ENCODE peak calls at places on chromosomes 16 and 17, in nine cellular contexts. L is heart right ventricle; V is transverse colon; P is CD8-positive, alpha-beta T cell; B is prostate gland; Y is uterus; H is foreskin keratinocyte; T is aorta; N is mammary epithelial cell. W is an unnamed sample.

GRCh38 chr16:2912330-2913199 is 834 bp downstream of the FLYWCH1 start:
- DNase-seq in L (peak; percentile 38), V (peak; percentile 51), P (no peak), B (no peak), Y (no peak), H (peak; percentile 46), T (no peak), N (peak; percentile 44), W (no peak)

GRCh38 chr16:27330542-27330941 is 16.8 kb downstream of the IL4R start:
- DNase-seq in L (peak; percentile 42), V (peak; percentile 65), P (no peak), B (no peak), Y (peak; percentile 95), H (no peak), T (peak; percentile 89), N (peak; percentile 41), W (peak; percentile 73)

GRCh38 chr16:24935336-24935735 is 79.8 kb downstream of the ARHGAP17 start:
- DNase-seq in L (no peak), V (no peak), P (no peak), B (no peak), Y (no peak), H (no peak), T (no peak), N (no peak), W (no peak)

GRCh38 chr17:61470530-61471136 is 18.4 kb downstream of the TBX4 start:
- DNase-seq in L (no peak), V (no peak), P (no peak), B (no peak), Y (no peak), H (no peak), T (peak; percentile 34), N (no peak), W (peak; percentile 19)

GRCh38 chr17:31388770-31389672 is 2.5 kb upstream of the RAB11FIP4 start:
- DNase-seq in L (peak; percentile 32), V (no peak), P (peak; percentile 29), B (no peak), Y (no peak), H (no peak), T (no peak), N (no peak), W (no peak)

GRCh38 chr16:20203277-20203676 is 124.0 kb downstream of the GP2 start:
- DNase-seq in L (no peak), V (no peak), P (no peak), B (no peak), Y (no peak), H (no peak), T (no peak), N (no peak), W (no peak)

GRCh38 chr17:38619937-38620550 is 14.3 kb upstream of the SRCIN1 start:
- DNase-seq in L (no peak), V (no peak), P (no peak), B (no peak), Y (no peak), H (no peak), T (peak; percentile 26), N (no peak), W (no peak)

GRCh38 chr17:16314859-16315258 is 38.4 kb downstream of the CENPV start:
- DNase-seq in L (no peak), V (no peak), P (no peak), B (no peak), Y (no peak), H (no peak), T (no peak), N (no peak), W (peak; percentile 50)

GRCh38 chr16:80433617-80434016 is 107.2 kb upstream of the DYNLRB2 start:
- DNase-seq in L (no peak), V (no peak), P (no peak), B (no peak), Y (no peak), H (peak; percentile 81), T (no peak), N (peak; percentile 79), W (no peak)

GRCh38 chr16:27199747-27200146 is 3.6 kb upstream of the KDM8 start:
- DNase-seq in L (no peak), V (no peak), P (peak; percentile 11), B (no peak), Y (no peak), H (no peak), T (no peak), N (peak; percentile 42), W (no peak)

GRCh38 chr17:11583306-11583992 is 14.8 kb upstream of the DNAH9 start:
- DNase-seq in L (no peak), V (no peak), P (no peak), B (no peak), Y (no peak), H (no peak), T (no peak), N (no peak), W (no peak)

DNA sequence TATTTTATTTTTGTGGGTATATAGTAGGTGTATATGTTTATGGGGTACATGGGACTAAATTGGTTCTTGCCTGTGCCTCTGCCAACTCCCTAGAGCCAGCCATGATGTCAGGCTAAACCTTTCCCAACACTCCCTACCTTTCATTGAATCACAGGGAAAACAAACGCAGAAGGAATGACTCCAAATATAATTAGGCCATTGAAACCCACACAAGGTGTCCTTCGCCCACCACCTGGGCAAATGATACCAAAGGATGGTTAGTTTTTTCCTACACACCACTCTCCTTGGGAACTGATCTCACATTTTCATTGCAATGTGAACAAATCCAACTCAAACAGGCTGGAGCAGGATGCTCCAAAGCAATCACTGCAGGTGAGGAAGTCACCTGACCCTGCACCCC is 27.5 kb downstream of the WSB1 start:
- DNase-seq in L (no peak), V (no peak), P (no peak), B (no peak), Y (no peak), H (no peak), T (no peak), N (no peak), W (no peak)
- H3K4me1 ChIP-seq in L (peaks cover 33% of the 10 kb centered on the region), V (peaks cover 30% of the 10 kb centered on the region), P (no peaks in the 10 kb centered on the region), B (peaks cover 6% of the 10 kb centered on the region), Y (peaks cover 18% of the 10 kb centered on the region), H (no peaks in the 10 kb centered on the region), T (peaks cover 3% of the 10 kb centered on the region), N (peaks cover 14% of the 10 kb centered on the region), W (peaks cover 56% of the 10 kb centered on the region)

GRCh38 chr17:65604070-65604469 is 42.6 kb upstream of the AXIN2 start:
- DNase-seq in L (no peak), V (no peak), P (no peak), B (no peak), Y (no peak), H (no peak), T (peak; percentile 20), N (no peak), W (no peak)
- H3K4me1 ChIP-seq in L (no peaks in the 10 kb centered on the region), V (no peaks in the 10 kb centered on the region), P (no peaks in the 10 kb centered on the region), B (no peaks in the 10 kb centered on the region), Y (no peaks in the 10 kb centered on the region), H (no peaks in the 10 kb centered on the region), T (no peaks in the 10 kb centered on the region), N (no peaks in the 10 kb centered on the region), W (no peaks in the 10 kb centered on the region)

DNA sequence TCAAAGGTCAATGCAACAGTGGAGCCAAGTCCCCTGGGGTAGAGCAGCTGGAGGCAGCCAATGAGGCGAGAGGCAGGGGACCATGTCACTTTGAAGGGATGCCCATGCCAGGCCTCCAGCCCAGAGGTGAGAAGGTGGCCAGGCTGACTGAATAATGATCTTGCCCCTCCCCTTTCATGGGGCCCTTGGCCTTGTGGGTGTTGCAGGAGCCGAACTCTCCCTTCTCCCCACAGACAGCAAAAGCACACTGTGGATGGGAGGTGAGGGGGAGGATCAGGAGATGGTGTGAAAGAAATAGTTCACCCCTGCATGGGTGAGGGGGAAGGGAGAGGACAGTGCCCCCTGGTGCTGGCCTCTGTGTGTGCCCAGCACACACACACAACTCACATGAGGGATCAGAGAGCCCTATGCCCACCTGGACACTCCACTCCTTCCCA is 15.8 kb upstream of the TBX21 start:
- DNase-seq in L (no peak), V (no peak), P (no peak), B (no peak), Y (no peak), H (no peak), T (no peak), N (no peak), W (no peak)
- H3K4me1 ChIP-seq in L (peaks cover 3% of the 10 kb centered on the region), V (peaks cover 11% of the 10 kb centered on the region), P (peaks cover 89% of the 10 kb centered on the region), B (no peaks in the 10 kb centered on the region), Y (no peaks in the 10 kb centered on the region), H (no peaks in the 10 kb centered on the region), T (no peaks in the 10 kb centered on the region), N (peaks cover 8% of the 10 kb centered on the region), W (peaks cover 39% of the 10 kb centered on the region)

DNA sequence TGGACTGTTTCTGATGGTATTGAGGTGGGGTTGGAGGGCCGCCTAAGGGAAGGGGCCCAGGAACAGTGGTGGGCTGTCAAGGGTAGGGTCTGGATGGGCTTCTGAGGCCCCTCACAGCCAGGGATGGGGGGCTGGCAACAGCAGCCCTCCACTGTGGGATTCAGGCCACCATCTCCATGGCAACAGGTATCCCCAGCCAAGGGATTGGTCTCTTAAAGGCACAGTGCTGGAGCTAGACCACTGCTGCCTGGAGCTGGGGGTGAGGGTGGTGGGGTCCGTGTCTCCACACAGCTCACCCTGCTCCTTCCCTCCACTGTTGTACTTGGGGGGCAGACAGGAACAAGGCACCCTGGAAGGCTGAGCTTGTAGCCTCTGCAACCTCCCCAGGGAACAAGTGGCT is 41.8 kb downstream of the PSME3IP1 start:
- DNase-seq in L (no peak), V (no peak), P (no peak), B (no peak), Y (no peak), H (no peak), T (peak; percentile 22), N (no peak), W (peak; percentile 8)
- H3K4me1 ChIP-seq in L (peaks cover 56% of the 10 kb centered on the region), V (peaks cover 26% of the 10 kb centered on the region), P (peaks cover 55% of the 10 kb centered on the region), B (no peaks in the 10 kb centered on the region), Y (no peaks in the 10 kb centered on the region), H (no peaks in the 10 kb centered on the region), T (no peaks in the 10 kb centered on the region), N (peaks cover 24% of the 10 kb centered on the region), W (peaks cover 5% of the 10 kb centered on the region)

GRCh38 chr17:14318109-14318905 is 17.4 kb downstream of the HS3ST3B1 start:
- DNase-seq in L (no peak), V (no peak), P (no peak), B (no peak), Y (no peak), H (no peak), T (no peak), N (no peak), W (no peak)
- H3K4me1 ChIP-seq in L (no peaks in the 10 kb centered on the region), V (peaks cover 2% of the 10 kb centered on the region), P (peaks cover 63% of the 10 kb centered on the region), B (no peaks in the 10 kb centered on the region), Y (no peaks in the 10 kb centered on the region), H (no peaks in the 10 kb centered on the region), T (no peaks in the 10 kb centered on the region), N (no peaks in the 10 kb centered on the region), W (peaks cover 14% of the 10 kb centered on the region)

GRCh38 chr17:49788443-49789277 is at the start of gene KAT7:
- DNase-seq in L (peak; percentile 99), V (peak; percentile 99), P (peak; percentile 97), B (peak; percentile 100), Y (peak; percentile 99), H (peak; percentile 98), T (peak; percentile 99), N (peak; percentile 99), W (peak; percentile 99)
- H3K4me1 ChIP-seq in L (peaks cover 30% of the 10 kb centered on the region), V (peaks cover 19% of the 10 kb centered on the region), P (peaks cover 45% of the 10 kb centered on the region), B (peaks cover 11% of the 10 kb centered on the region), Y (peaks cover 12% of the 10 kb centered on the region), H (peaks cover 14% of the 10 kb centered on the region), T (no peaks in the 10 kb centered on the region), N (peaks cover 11% of the 10 kb centered on the region), W (peaks cover 13% of the 10 kb centered on the region)